ENCODE peak calls at places on chromosomes 16 and 17, in nine cellular contexts. P is Calu3; I is cardiac fibroblast; R is A549; Z is CD4-positive, alpha-beta T cell; T is progenitor cell of endocrine pancreas; A is fibroblast of lung; J is left lung; Y is psoas muscle. L is an unnamed sample.

GRCh38 chr16:31460582-31461002 is 1.3 kb downstream of the ARMC5 start:
- DNase-seq in P (no peak), I (peak; percentile 75), R (peak; percentile 67), T (no peak), Y (no peak), A (peak; percentile 50), Z (no peak), J (no peak), L (no peak)

GRCh38 chr16:2515180-2515803 is 1.5 kb downstream of the ATP6V0C start:
- DNase-seq in Y (peak; percentile 32), P (no peak), J (peak; percentile 75), T (no peak), A (no peak), I (no peak), Z (no peak), R (no peak), L (peak; percentile 54)

GRCh38 chr16:31084584-31085298 is 4.0 kb downstream of the PRSS53 start:
- DNase-seq in Z (no peak), Y (no peak), P (no peak), R (no peak), I (no peak), A (no peak), T (no peak), J (no peak), L (no peak)

GRCh38 chr17:58530655-58531054 is 16.2 kb upstream of the MTMR4 start:
- DNase-seq in J (no peak), I (no peak), A (no peak), T (no peak), Z (no peak), R (no peak), P (no peak), Y (no peak), L (no peak)

GRCh38 chr17:82959990-82960418 is 119.4 kb upstream of the METRNL start:
- DNase-seq in Z (no peak), P (no peak), T (no peak), I (no peak), Y (peak; percentile 8), J (peak; percentile 70), R (no peak), A (no peak), L (no peak)

GRCh38 chr17:16178836-16179235 is 36.5 kb downstream of the NCOR1 start:
- DNase-seq in P (no peak), A (peak; percentile 21), J (no peak), I (no peak), T (no peak), Y (no peak), R (no peak), Z (no peak), L (no peak)

GRCh38 chr16:70520612-70521297 is 2.6 kb downstream of the COG4 start:
- DNase-seq in A (peak; percentile 61), J (no peak), I (peak; percentile 67), T (no peak), P (no peak), Y (no peak), R (no peak), Z (no peak), L (no peak)

GRCh38 chr16:29775742-29776408 is 2.2 kb upstream of the ZG16 start:
- DNase-seq in P (peak; percentile 49), A (peak; percentile 62), I (peak; percentile 38), J (no peak), Z (no peak), T (no peak), Y (no peak), R (no peak), L (no peak)

GRCh38 chr17:74571894-74572293 is 4.6 kb upstream of the CD300H start:
- DNase-seq in T (no peak), Y (no peak), I (no peak), P (no peak), R (no peak), Z (no peak), J (no peak), A (no peak), L (no peak)

GRCh38 chr17:74568116-74568873 is 986 bp upstream of the CD300H start:
- DNase-seq in Y (no peak), R (no peak), J (no peak), P (no peak), A (peak; percentile 83), I (peak; percentile 67), T (no peak), Z (no peak), L (no peak)

GRCh38 chr17:74569001-74569391 is 1.7 kb upstream of the CD300H start:
- DNase-seq in Z (no peak), T (no peak), R (no peak), J (no peak), I (no peak), Y (no peak), P (no peak), A (no peak), L (no peak)

GRCh38 chr17:74567397-74567796 is at the start of gene CD300H:
- DNase-seq in A (peak; percentile 21), T (no peak), Y (no peak), P (no peak), J (no peak), Z (no peak), R (no peak), I (peak; percentile 12), L (no peak)

DNA sequence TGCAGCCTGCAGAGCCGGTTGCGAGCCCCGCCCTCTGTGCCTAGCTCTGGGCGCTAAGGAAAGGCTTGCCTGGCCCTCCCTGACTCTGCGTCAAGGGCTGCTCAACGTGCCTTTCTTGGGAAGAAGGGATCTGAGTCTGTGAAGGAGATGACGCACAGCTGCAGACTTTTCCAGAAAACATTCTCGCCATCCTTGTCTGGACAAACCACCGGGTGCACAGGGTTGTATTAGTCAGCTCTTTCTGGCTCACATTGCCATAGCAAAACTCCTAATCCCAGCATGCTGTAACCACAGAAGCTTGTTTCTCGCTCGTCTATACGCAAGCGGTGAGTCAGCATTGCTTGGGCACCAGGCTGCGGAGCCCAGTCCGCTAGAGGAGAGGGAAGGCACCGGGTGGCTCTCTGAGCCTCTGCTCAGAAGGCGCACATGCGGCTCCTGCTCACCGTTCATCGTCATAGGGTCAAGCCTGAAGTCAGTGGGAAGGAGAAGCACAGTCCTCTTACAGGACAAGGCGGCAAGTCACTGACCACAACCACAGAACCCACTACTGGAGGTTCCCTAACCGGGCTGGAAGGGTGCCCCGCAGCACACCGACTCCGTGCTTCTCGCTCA is 2.2 kb upstream of the CD300H start:
- DNase-seq in T (no peak), I (peak; percentile 97), J (no peak), Z (no peak), R (peak; percentile 94), Y (peak; percentile 59), A (peak; percentile 100), P (peak; percentile 53), L (peak; percentile 72)
- TF ChIP-seq CTCF in T (no peak), I (no peak), J (no peak), Z (no peak), R (no peak), Y (no peak), A (no peak), P (no peak), L (no peak)

GRCh38 chr17:80647746-80648145 is 103.1 kb downstream of the RPTOR start:
- DNase-seq in J (no peak), Z (no peak), Y (no peak), I (peak; percentile 44), P (no peak), A (peak; percentile 95), R (no peak), T (no peak), L (no peak)

GRCh38 chr17:80650339-80650672 is 105.7 kb downstream of the RPTOR start:
- DNase-seq in R (no peak), J (no peak), T (no peak), Y (no peak), Z (no peak), P (no peak), I (no peak), A (no peak), L (no peak)

GRCh38 chr17:80650751-80651173 is 106.1 kb downstream of the RPTOR start:
- DNase-seq in I (no peak), Z (no peak), Y (no peak), A (no peak), J (no peak), T (no peak), P (no peak), R (no peak), L (peak; percentile 68)

GRCh38 chr17:80649200-80649644 is 104.6 kb downstream of the RPTOR start:
- DNase-seq in Y (peak; percentile 74), P (no peak), R (no peak), A (no peak), Z (no peak), T (no peak), I (no peak), J (no peak), L (no peak)

DNA sequence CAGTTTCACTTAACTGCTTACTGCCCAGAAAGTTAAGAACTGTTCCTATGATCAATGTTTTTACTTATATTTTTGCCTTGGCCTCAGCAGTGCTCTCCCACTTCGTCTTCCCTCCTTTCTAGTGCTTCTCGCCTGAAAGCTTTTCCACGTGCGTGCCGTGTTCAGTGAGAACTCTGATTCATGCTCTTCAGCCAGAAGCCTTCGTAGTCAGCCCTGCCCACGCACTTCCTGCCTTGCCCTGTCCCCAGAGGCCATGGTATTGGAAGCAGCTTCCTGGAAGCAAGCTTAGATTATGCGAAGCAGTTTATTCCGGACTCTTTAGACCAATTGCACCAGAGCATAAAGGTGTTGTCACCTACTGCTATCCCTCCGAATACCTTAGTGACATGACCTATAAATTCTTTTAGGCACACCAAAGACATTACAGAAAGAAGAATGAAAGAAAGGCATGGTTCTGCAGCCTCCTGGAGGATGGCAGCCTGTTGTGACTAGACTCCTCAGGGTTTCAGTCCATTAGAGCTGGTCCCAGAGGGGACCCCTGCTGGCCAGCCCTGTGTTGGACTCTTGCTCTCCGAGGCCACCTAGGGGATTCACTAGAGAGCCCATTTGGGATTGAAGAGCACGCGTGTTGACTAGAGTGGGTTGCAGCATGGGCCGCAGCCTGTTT is 105.2 kb downstream of the RPTOR start:
- DNase-seq in A (peak; percentile 88), J (no peak), P (peak; percentile 42), Y (peak; percentile 69), R (peak; percentile 68), Z (peak; percentile 40), T (no peak), I (peak; percentile 97), L (peak; percentile 95)
- TF ChIP-seq CTCF in A (peak; percentile 34), J (no peak), P (peak; percentile 58), Y (peak; percentile 41), R (peak; percentile 69), Z (no peak), T (peak; percentile 76), I (peak; percentile 62), L (peak; percentile 94)

DNA sequence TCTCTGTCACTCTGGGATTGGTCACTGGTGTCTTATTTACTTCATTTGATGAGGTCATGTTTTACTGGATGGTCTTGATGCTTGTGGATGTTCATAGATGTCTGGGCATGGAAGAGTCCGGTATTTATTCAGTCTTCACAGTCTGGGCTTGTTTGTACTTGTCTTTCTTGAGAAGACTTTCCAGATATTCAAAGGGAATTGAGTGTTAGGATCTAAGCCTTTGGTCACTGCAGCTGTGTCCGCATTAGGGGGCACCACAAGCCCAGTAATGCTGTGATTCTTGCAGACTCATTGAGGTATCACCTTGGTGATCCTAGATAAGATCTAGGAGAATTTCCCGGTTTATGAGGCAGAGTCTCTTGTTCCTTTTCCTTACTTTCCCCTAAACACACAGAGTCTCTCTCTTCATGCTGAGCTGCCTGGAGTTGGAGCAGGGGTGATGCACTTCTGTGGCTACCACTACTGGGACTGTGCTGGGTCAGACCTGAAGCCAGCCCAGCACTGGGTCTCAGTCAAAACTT is 214.7 kb downstream of the SPECC1 start:
- DNase-seq in I (no peak), J (no peak), Z (no peak), R (peak; percentile 36), T (no peak), A (peak; percentile 36), P (no peak), Y (no peak), L (no peak)
- TF ChIP-seq CTCF in I (no peak), J (no peak), Z (no peak), R (no peak), T (no peak), A (no peak), P (no peak), Y (no peak), L (peak; percentile 63)

GRCh38 chr17:64291268-64291851 is 28.3 kb upstream of the TEX2 start:
- DNase-seq in J (no peak), T (no peak), Y (no peak), I (no peak), Z (no peak), R (peak; percentile 52), P (peak; percentile 28), A (no peak), L (no peak)
- TF ChIP-seq CTCF in J (no peak), T (peak; percentile 50), Y (no peak), I (peak; percentile 53), Z (no peak), R (peak; percentile 46), P (no peak), A (peak; percentile 25), L (peak; percentile 66)